ENCODE peak calls at places on chromosomes 1 and 21, in six cellular contexts. Y, L, E, Q, H and C are unnamed samples.

GRCh38 chr1:23525558-23526174 is 5.4 kb downstream of the E2F2 start:
- DNase-seq in Q (no peak), Y (no peak), L (no peak), E (no peak), H (no peak), C (no peak)

GRCh38 chr1:15259608-15260007 is 12.6 kb downstream of the FHAD1 start:
- DNase-seq in L (no peak), Y (no peak), E (no peak), Q (no peak), H (no peak), C (no peak)

GRCh38 chr1:68016364-68016763 is 34.1 kb downstream of the DIRAS3 start:
- DNase-seq in L (no peak), Y (no peak), H (no peak), Q (no peak), E (no peak), C (no peak)

GRCh38 chr1:94993931-94994645 is 67.2 kb upstream of the CNN3 start:
- DNase-seq in E (no peak), L (no peak), Q (no peak), H (no peak), Y (no peak), C (no peak)

GRCh38 chr1:28926629-28927441 is 12.5 kb downstream of the EPB41 start:
- DNase-seq in Q (peak), E (peak), H (peak), L (no peak), Y (peak), C (peak)

GRCh38 chr1:108000620-108001105 is 35.7 kb upstream of the VAV3 start:
- DNase-seq in L (no peak), H (peak), E (no peak), Y (peak), Q (no peak), C (no peak)

GRCh38 chr1:9271268-9271667 is 21.4 kb upstream of the SPSB1 start:
- DNase-seq in Q (no peak), L (no peak), H (no peak), E (no peak), Y (no peak), C (no peak)

GRCh38 chr1:72037745-72038343 is 244.5 kb downstream of the NEGR1 start:
- DNase-seq in E (peak), Q (no peak), L (peak), H (peak), Y (peak), C (no peak)

GRCh38 chr1:179038528-179039281 is 13.0 kb downstream of the FAM20B start:
- DNase-seq in Y (no peak), E (no peak), L (no peak), H (no peak), Q (no peak), C (no peak)

GRCh38 chr1:10945988-10946387 is 66.5 kb upstream of the TARDBP start:
- DNase-seq in Q (no peak), L (no peak), E (no peak), H (no peak), Y (no peak), C (no peak)

GRCh38 chr1:236381565-236382158 is 12.4 kb upstream of the EDARADD start:
- DNase-seq in E (no peak), Q (no peak), Y (no peak), H (no peak), L (no peak), C (no peak)

GRCh38 chr1:59570524-59570923 is 244.2 kb upstream of the HOOK1 start:
- DNase-seq in Q (no peak), H (peak), E (no peak), Y (peak), L (no peak), C (peak)

GRCh38 chr1:212037900-212038299 is 2.4 kb downstream of the DTL start:
- DNase-seq in Q (no peak), L (no peak), Y (no peak), H (no peak), E (no peak), C (no peak)

GRCh38 chr1:15598436-15598835 is 13.6 kb upstream of the AGMAT start:
- DNase-seq in H (no peak), Q (no peak), E (no peak), L (no peak), Y (no peak), C (no peak)

GRCh38 chr1:198465201-198466144 is 75.0 kb downstream of the ATP6V1G3 start:
- DNase-seq in E (peak), L (peak), H (no peak), Q (no peak), Y (peak), C (no peak)

GRCh38 chr1:197441990-197442389 is 173.9 kb downstream of the CRB1 start:
- DNase-seq in E (no peak), H (no peak), L (no peak), Y (no peak), Q (no peak), C (no peak)

GRCh38 chr21:33642896-33643657 is 776 bp downstream of the ITSN1 start:
- DNase-seq in Q (peak), L (peak), Y (no peak), H (no peak), E (peak), C (no peak)

GRCh38 chr1:211135342-211135950 is 1.5 kb upstream of the KCNH1 start:
- DNase-seq in Q (no peak), E (peak), L (no peak), H (no peak), Y (peak), C (no peak)

GRCh38 chr1:228154685-228155571 is 5.2 kb downstream of the GJC2 start:
- DNase-seq in E (no peak), H (no peak), L (no peak), Q (no peak), Y (peak), C (no peak)

GRCh38 chr1:93235261-93235660 is 54.7 kb downstream of the CCDC18 start:
- DNase-seq in H (no peak), L (no peak), Q (no peak), Y (no peak), E (no peak), C (no peak)

GRCh38 chr1:98881911-98882310 is 122.8 kb downstream of the PLPPR5 start:
- DNase-seq in L (no peak), Q (no peak), E (no peak), H (no peak), Y (no peak), C (no peak)

GRCh38 chr1:109928591-109929111 is 18.0 kb downstream of the CSF1 start:
- DNase-seq in H (no peak), L (no peak), Y (peak), Q (no peak), E (no peak), C (no peak)

GRCh38 chr1:79326875-79327274 is 320.3 kb upstream of the ADGRL4 start:
- DNase-seq in E (no peak), L (no peak), Y (no peak), Q (no peak), H (no peak), C (no peak)

GRCh38 chr1:37485902-37486679 is 11.7 kb downstream of the ZC3H12A start:
- DNase-seq in E (no peak), Y (no peak), H (no peak), L (no peak), Q (no peak), C (no peak)

GRCh38 chr1:84598846-84599741 is 24.9 kb upstream of the CTBS start:
- DNase-seq in Y (peak), H (peak), L (no peak), Q (no peak), E (peak), C (no peak)

GRCh38 chr1:63557365-63557987 is 34.2 kb downstream of the EFCAB7 start:
- DNase-seq in Q (no peak), H (no peak), E (no peak), Y (peak), L (peak), C (no peak)

GRCh38 chr21:43585924-43586411 is 73.3 kb downstream of the HSF2BP start:
- DNase-seq in Y (peak), L (peak), Q (no peak), E (peak), H (peak), C (no peak)

GRCh38 chr1:53860967-53861411 is 22.9 kb upstream of the NDC1 start:
- DNase-seq in Q (peak), L (peak), H (peak), Y (peak), E (peak), C (peak)

GRCh38 chr1:181050922-181051321 is 17.1 kb downstream of the MR1 start:
- DNase-seq in H (no peak), L (no peak), Q (no peak), E (no peak), Y (no peak), C (no peak)

GRCh38 chr1:40317394-40318074 is 448 bp upstream of the COL9A2 start:
- DNase-seq in H (no peak), E (no peak), Y (no peak), L (no peak), Q (no peak), C (no peak)

GRCh38 chr1:78918157-78918556 is 88.4 kb downstream of the ADGRL4 start:
- DNase-seq in E (no peak), H (no peak), Q (no peak), Y (no peak), L (no peak), C (no peak)

GRCh38 chr1:109792056-109792831 is 28.5 kb upstream of the EPS8L3 start:
- DNase-seq in E (peak), L (peak), H (peak), Y (peak), Q (no peak), C (no peak)

GRCh38 chr1:3581296-3581695 is 30.0 kb downstream of the MEGF6 start:
- DNase-seq in Q (no peak), H (no peak), E (no peak), L (no peak), Y (no peak), C (no peak)

GRCh38 chr1:10670190-10670589 is 126.3 kb downstream of the CASZ1 start:
- DNase-seq in Q (no peak), E (no peak), L (no peak), H (no peak), Y (no peak), C (no peak)